ENCODE peak calls at places on chromosomes 3 and 15, in ten cellular contexts. One of them, this sample, is unnamed.

GRCh38 chr3:192851821-192852352 is 65.8 kb downstream of the MB21D2 start:
- DNase-seq in CD8-positive, alpha-beta memory T cell: no peak
- DNase-seq in activated naive CD4-positive, alpha-beta T cell: no peak
- DNase-seq in uterus: no peak
- DNase-seq in DMS53: peak
- DNase-seq in fibroblast of the aortic adventitia: peak
- DNase-seq in A549: peak
- DNase-seq in NT2/D1: no peak
- DNase-seq in NCI-H460: peak
- DNase-seq in OCI-LY7: no peak
- DNase-seq in this sample: peak

GRCh38 chr3:131960324-131960723 is 74.5 kb downstream of the CPNE4 start:
- DNase-seq in CD8-positive, alpha-beta memory T cell: no peak
- DNase-seq in activated naive CD4-positive, alpha-beta T cell: no peak
- DNase-seq in uterus: no peak
- DNase-seq in DMS53: no peak
- DNase-seq in fibroblast of the aortic adventitia: peak
- DNase-seq in A549: no peak
- DNase-seq in NT2/D1: no peak
- DNase-seq in NCI-H460: no peak
- DNase-seq in OCI-LY7: no peak
- DNase-seq in this sample: no peak

GRCh38 chr3:149613988-149614387 is 43.8 kb downstream of the WWTR1 start:
- DNase-seq in CD8-positive, alpha-beta memory T cell: no peak
- DNase-seq in activated naive CD4-positive, alpha-beta T cell: no peak
- DNase-seq in uterus: no peak
- DNase-seq in DMS53: no peak
- DNase-seq in fibroblast of the aortic adventitia: no peak
- DNase-seq in A549: no peak
- DNase-seq in NT2/D1: no peak
- DNase-seq in NCI-H460: no peak
- DNase-seq in OCI-LY7: no peak
- DNase-seq in this sample: no peak

GRCh38 chr3:101571028-101571895 is 2.7 kb upstream of the PCNP start:
- DNase-seq in CD8-positive, alpha-beta memory T cell: no peak
- DNase-seq in activated naive CD4-positive, alpha-beta T cell: no peak
- DNase-seq in uterus: no peak
- DNase-seq in DMS53: peak
- DNase-seq in fibroblast of the aortic adventitia: no peak
- DNase-seq in A549: no peak
- DNase-seq in NT2/D1: no peak
- DNase-seq in NCI-H460: no peak
- DNase-seq in OCI-LY7: no peak
- DNase-seq in this sample: no peak

GRCh38 chr3:65178703-65179102 is 490.9 kb upstream of the ADAMTS9 start:
- DNase-seq in CD8-positive, alpha-beta memory T cell: no peak
- DNase-seq in activated naive CD4-positive, alpha-beta T cell: no peak
- DNase-seq in uterus: peak
- DNase-seq in DMS53: no peak
- DNase-seq in fibroblast of the aortic adventitia: no peak
- DNase-seq in A549: no peak
- DNase-seq in NT2/D1: no peak
- DNase-seq in NCI-H460: no peak
- DNase-seq in OCI-LY7: no peak
- DNase-seq in this sample: no peak

GRCh38 chr3:122268257-122269024 is 56.6 kb upstream of the CSTA start:
- DNase-seq in CD8-positive, alpha-beta memory T cell: no peak
- DNase-seq in activated naive CD4-positive, alpha-beta T cell: no peak
- DNase-seq in uterus: no peak
- DNase-seq in DMS53: no peak
- DNase-seq in fibroblast of the aortic adventitia: no peak
- DNase-seq in A549: no peak
- DNase-seq in NT2/D1: no peak
- DNase-seq in NCI-H460: no peak
- DNase-seq in OCI-LY7: no peak
- DNase-seq in this sample: no peak

GRCh38 chr3:66836363-66837152 is 161.5 kb upstream of the KBTBD8 start:
- DNase-seq in CD8-positive, alpha-beta memory T cell: no peak
- DNase-seq in activated naive CD4-positive, alpha-beta T cell: no peak
- DNase-seq in uterus: no peak
- DNase-seq in DMS53: peak
- DNase-seq in fibroblast of the aortic adventitia: peak
- DNase-seq in A549: no peak
- DNase-seq in NT2/D1: no peak
- DNase-seq in NCI-H460: no peak
- DNase-seq in OCI-LY7: no peak
- DNase-seq in this sample: peak

GRCh38 chr3:122942937-122943827 is 84.4 kb downstream of the SEMA5B start:
- DNase-seq in CD8-positive, alpha-beta memory T cell: no peak
- DNase-seq in activated naive CD4-positive, alpha-beta T cell: no peak
- DNase-seq in uterus: peak
- DNase-seq in DMS53: peak
- DNase-seq in fibroblast of the aortic adventitia: peak
- DNase-seq in A549: peak
- DNase-seq in NT2/D1: peak
- DNase-seq in NCI-H460: peak
- DNase-seq in OCI-LY7: peak
- DNase-seq in this sample: peak

GRCh38 chr3:150610785-150611184 is 7.7 kb downstream of the SELENOT start:
- DNase-seq in CD8-positive, alpha-beta memory T cell: no peak
- DNase-seq in activated naive CD4-positive, alpha-beta T cell: no peak
- DNase-seq in uterus: no peak
- DNase-seq in DMS53: peak
- DNase-seq in fibroblast of the aortic adventitia: peak
- DNase-seq in A549: no peak
- DNase-seq in NT2/D1: no peak
- DNase-seq in NCI-H460: no peak
- DNase-seq in OCI-LY7: no peak
- DNase-seq in this sample: no peak

GRCh38 chr3:196942915-196943277 is 568 bp upstream of the NCBP2 start:
- DNase-seq in CD8-positive, alpha-beta memory T cell: no peak
- DNase-seq in activated naive CD4-positive, alpha-beta T cell: peak
- DNase-seq in uterus: no peak
- DNase-seq in DMS53: peak
- DNase-seq in fibroblast of the aortic adventitia: no peak
- DNase-seq in A549: no peak
- DNase-seq in NT2/D1: no peak
- DNase-seq in NCI-H460: no peak
- DNase-seq in OCI-LY7: peak
- DNase-seq in this sample: peak

GRCh38 chr3:51802091-51802720 is 23.2 kb upstream of the IQCF6 start:
- DNase-seq in CD8-positive, alpha-beta memory T cell: no peak
- DNase-seq in activated naive CD4-positive, alpha-beta T cell: no peak
- DNase-seq in uterus: no peak
- DNase-seq in DMS53: no peak
- DNase-seq in fibroblast of the aortic adventitia: no peak
- DNase-seq in A549: no peak
- DNase-seq in NT2/D1: no peak
- DNase-seq in NCI-H460: no peak
- DNase-seq in OCI-LY7: no peak
- DNase-seq in this sample: no peak

GRCh38 chr3:194671511-194671899 is 486 bp downstream of the LSG1 start:
- DNase-seq in CD8-positive, alpha-beta memory T cell: no peak
- DNase-seq in activated naive CD4-positive, alpha-beta T cell: no peak
- DNase-seq in uterus: no peak
- DNase-seq in DMS53: peak
- DNase-seq in fibroblast of the aortic adventitia: peak
- DNase-seq in A549: peak
- DNase-seq in NT2/D1: no peak
- DNase-seq in NCI-H460: no peak
- DNase-seq in OCI-LY7: peak
- DNase-seq in this sample: peak

GRCh38 chr3:128845119-128845518 is 34.3 kb upstream of the ACAD9 start:
- DNase-seq in CD8-positive, alpha-beta memory T cell: no peak
- DNase-seq in activated naive CD4-positive, alpha-beta T cell: no peak
- DNase-seq in uterus: no peak
- DNase-seq in DMS53: peak
- DNase-seq in fibroblast of the aortic adventitia: no peak
- DNase-seq in A549: no peak
- DNase-seq in NT2/D1: no peak
- DNase-seq in NCI-H460: no peak
- DNase-seq in OCI-LY7: peak
- DNase-seq in this sample: no peak

GRCh38 chr3:194148383-194148782 is 12.4 kb downstream of the HES1 start:
- DNase-seq in CD8-positive, alpha-beta memory T cell: no peak
- DNase-seq in activated naive CD4-positive, alpha-beta T cell: no peak
- DNase-seq in uterus: no peak
- DNase-seq in DMS53: no peak
- DNase-seq in fibroblast of the aortic adventitia: no peak
- DNase-seq in A549: no peak
- DNase-seq in NT2/D1: no peak
- DNase-seq in NCI-H460: no peak
- DNase-seq in OCI-LY7: no peak
- DNase-seq in this sample: no peak

GRCh38 chr3:98824256-98824655 is 61.1 kb downstream of the ST3GAL6 start:
- DNase-seq in CD8-positive, alpha-beta memory T cell: no peak
- DNase-seq in activated naive CD4-positive, alpha-beta T cell: no peak
- DNase-seq in uterus: no peak
- DNase-seq in DMS53: no peak
- DNase-seq in fibroblast of the aortic adventitia: peak
- DNase-seq in A549: no peak
- DNase-seq in NT2/D1: no peak
- DNase-seq in NCI-H460: no peak
- DNase-seq in OCI-LY7: no peak
- DNase-seq in this sample: no peak

GRCh38 chr15:47548189-47548588 is 169.1 kb upstream of the SEMA6D start:
- DNase-seq in CD8-positive, alpha-beta memory T cell: no peak
- DNase-seq in activated naive CD4-positive, alpha-beta T cell: no peak
- DNase-seq in uterus: no peak
- DNase-seq in DMS53: no peak
- DNase-seq in fibroblast of the aortic adventitia: no peak
- DNase-seq in A549: no peak
- DNase-seq in NT2/D1: no peak
- DNase-seq in NCI-H460: no peak
- DNase-seq in OCI-LY7: no peak
- DNase-seq in this sample: no peak

This sample was measured in RKO.